ENCODE peak calls at places on chromosomes 7 and 10, in nine cellular contexts. O is cardiac muscle cell, W is heart right ventricle, E is thoracic aorta, H is breast epithelium, S is body of pancreas, D is neural progenitor cell, M is left ventricle myocardium inferior, N is SK-N-SH. Q is an unnamed sample. For H3K4me1 and H3K36me3, the result is how much of the 10 kb centered on the place peaks cover.

GRCh38 chr10:131808370-131808930 is 92.4 kb upstream of the PPP2R2D start:
- DNase-seq in O (no peak), W (no peak), E (no peak), H (no peak), S (no peak), D (no peak), M (no peak), N (no peak), Q (no peak)

GRCh38 chr7:92608380-92609322 is 18.5 kb upstream of the FAM133B start:
- DNase-seq in O (peak), W (no peak), E (no peak), H (peak), S (peak), D (peak), M (no peak), N (no peak), Q (no peak)

GRCh38 chr7:103718482-103719415 is 270.7 kb downstream of the RELN start:
- DNase-seq in O (no peak), W (no peak), E (no peak), H (no peak), S (no peak), D (no peak), M (no peak), N (no peak), Q (no peak)

GRCh38 chr7:69067397-69067796 is 530.9 kb upstream of the AUTS2 start:
- DNase-seq in O (peak), W (no peak), E (no peak), H (peak), S (peak), D (peak), M (no peak), N (no peak), Q (no peak)

GRCh38 chr7:28708458-28708951 is 249.6 kb downstream of the TRIL start:
- DNase-seq in O (peak), W (no peak), E (no peak), H (no peak), S (no peak), D (peak), M (no peak), N (no peak), Q (no peak)

GRCh38 chr7:129054438-129055293 is at the start of gene TNPO3:
- DNase-seq in O (peak), W (peak), E (peak), H (peak), S (peak), D (peak), M (peak), N (peak), Q (peak)

GRCh38 chr10:61992683-61993629 is 91.5 kb downstream of the ARID5B start:
- DNase-seq in O (no peak), W (peak), E (peak), H (no peak), S (no peak), D (no peak), M (peak), N (peak), Q (peak)

GRCh38 chr7:105402221-105403095 is 13.7 kb upstream of the SRPK2 start:
- DNase-seq in O (no peak), W (no peak), E (no peak), H (no peak), S (no peak), D (no peak), M (no peak), N (no peak), Q (no peak)

GRCh38 chr7:134059921-134060320 is 67.2 kb upstream of the LRGUK start:
- DNase-seq in O (no peak), W (no peak), E (no peak), H (no peak), S (no peak), D (no peak), M (no peak), N (no peak), Q (no peak)

GRCh38 chr7:116671681-116672595 is at the start of gene MET:
- DNase-seq in O (peak), W (peak), E (peak), H (peak), S (peak), D (peak), M (peak), N (peak), Q (no peak)

GRCh38 chr10:93615576-93615975 is 3.2 kb downstream of the PDE6C start:
- DNase-seq in O (no peak), W (no peak), E (no peak), H (no peak), S (no peak), D (no peak), M (no peak), N (no peak), Q (no peak)

GRCh38 chr7:95916573-95917371 is 144.4 kb downstream of the DYNC1I1 start:
- DNase-seq in O (peak), W (peak), E (peak), H (peak), S (peak), D (peak), M (peak), N (peak), Q (peak)

GRCh38 chr7:129066290-129067131 is 11.6 kb upstream of the TNPO3 start:
- DNase-seq in O (no peak), W (no peak), E (no peak), H (no peak), S (no peak), D (no peak), M (no peak), N (no peak), Q (no peak)

GRCh38 chr10:32197423-32197822 is 141.2 kb upstream of the KIF5B start:
- DNase-seq in O (no peak), W (no peak), E (no peak), H (no peak), S (no peak), D (no peak), M (no peak), N (no peak), Q (no peak)

GRCh38 chr10:6667150-6667549 is 87.1 kb upstream of the PRKCQ start:
- DNase-seq in O (no peak), W (no peak), E (no peak), H (no peak), S (no peak), D (no peak), M (no peak), N (no peak), Q (no peak)

GRCh38 chr10:118965096-118965495 is 64.4 kb upstream of the NANOS1 start:
- DNase-seq in O (no peak), W (no peak), E (no peak), H (no peak), S (no peak), D (no peak), M (no peak), N (no peak), Q (no peak)

GRCh38 chr10:13036841-13037240 is 35.3 kb upstream of the CCDC3 start:
- DNase-seq in O (no peak), W (no peak), E (no peak), H (no peak), S (no peak), D (no peak), M (no peak), N (no peak), Q (no peak)

GRCh38 chr10:132443605-132443997 is 46.6 kb downstream of the PWWP2B start:
- DNase-seq in O (no peak), W (no peak), E (no peak), H (no peak), S (no peak), D (no peak), M (no peak), N (peak), Q (peak)

GRCh38 chr10:69060127-69060798 is 27.6 kb upstream of the SRGN start:
- DNase-seq in O (no peak), W (no peak), E (no peak), H (no peak), S (no peak), D (no peak), M (no peak), N (no peak), Q (no peak)

GRCh38 chr10:14349081-14349480 is 18.4 kb upstream of the FRMD4A start:
- DNase-seq in O (no peak), W (no peak), E (no peak), H (no peak), S (no peak), D (no peak), M (no peak), N (no peak), Q (no peak)

GRCh38 chr7:46551603-46552002 is 630.5 kb upstream of the IGFBP3 start:
- DNase-seq in O (no peak), W (no peak), E (no peak), H (no peak), S (no peak), D (no peak), M (no peak), N (no peak), Q (no peak)

GRCh38 chr10:131177431-131178327 is 133.8 kb downstream of the TCERG1L start:
- DNase-seq in O (no peak), W (no peak), E (no peak), H (no peak), S (no peak), D (no peak), M (no peak), N (peak), Q (no peak)

GRCh38 chr7:144812379-144813283 is 23.2 kb downstream of the TPK1 start:
- DNase-seq in O (no peak), W (no peak), E (no peak), H (no peak), S (no peak), D (no peak), M (no peak), N (no peak), Q (peak)

GRCh38 chr7:128383781-128384180 is 22.3 kb upstream of the PRRT4 start:
- DNase-seq in O (no peak), W (no peak), E (no peak), H (peak), S (no peak), D (no peak), M (no peak), N (peak), Q (no peak)

GRCh38 chr10:387949-388660 is 252.8 kb downstream of the ZMYND11 start:
- DNase-seq in O (no peak), W (no peak), E (no peak), H (no peak), S (no peak), D (no peak), M (no peak), N (no peak), Q (no peak)

GRCh38 chr10:126640391-126640790 is 30.1 kb downstream of the C10orf90 start:
- DNase-seq in O (no peak), W (no peak), E (no peak), H (no peak), S (no peak), D (no peak), M (no peak), N (no peak), Q (no peak)

GRCh38 chr7:149827089-149827981 is 10.8 kb upstream of the ZNF862 start:
- DNase-seq in O (no peak), W (no peak), E (no peak), H (peak), S (no peak), D (no peak), M (peak), N (peak), Q (no peak)

GRCh38 chr7:26681819-26682418 is 182.5 kb downstream of the SKAP2 start:
- DNase-seq in O (peak), W (no peak), E (no peak), H (no peak), S (no peak), D (no peak), M (no peak), N (peak), Q (no peak)

GRCh38 chr10:132523561-132524442 is 13.8 kb upstream of the INPP5A start:
- DNase-seq in O (no peak), W (peak), E (peak), H (peak), S (peak), D (no peak), M (peak), N (peak), Q (no peak)

GRCh38 chr10:44983066-44983894 is 4.7 kb upstream of the DEPP1 start:
- DNase-seq in O (no peak), W (no peak), E (no peak), H (no peak), S (peak), D (no peak), M (no peak), N (no peak), Q (no peak)
- H3K27ac ChIP-seq in O (no peak), W (peak), E (peak), H (no peak), S (no peak), D (no peak), M (peak), N (no peak), Q (no peak)

DNA sequence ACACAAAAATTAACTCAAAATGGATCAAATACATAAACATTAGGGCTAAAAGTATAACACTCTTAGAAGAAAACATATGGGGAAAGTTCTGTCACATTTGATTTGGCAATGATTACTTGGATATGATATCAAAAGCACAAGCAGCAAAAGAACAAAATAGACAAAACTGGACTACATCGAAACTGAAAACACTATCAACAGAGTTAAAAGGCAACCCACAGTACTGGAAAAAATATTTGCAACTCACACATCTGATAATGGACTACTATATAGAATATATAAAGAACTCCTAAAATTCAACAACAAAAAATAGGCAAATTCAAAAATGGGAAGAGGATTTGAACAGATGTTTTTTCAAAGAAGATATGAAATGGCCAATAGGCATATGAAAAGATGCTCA is 51.0 kb downstream of the COA1 start:
- DNase-seq in O (no peak), W (no peak), E (no peak), H (no peak), S (no peak), D (no peak), M (no peak), N (no peak), Q (no peak)
- H3K4me1 ChIP-seq in O (under half), W (under half), E (half or more), H (under half), S (under half), D (under half), M (half or more), N (under half), Q (under half)

GRCh38 chr10:73388228-73388627 is 25.6 kb downstream of the ANXA7 start:
- DNase-seq in O (no peak), W (no peak), E (no peak), H (no peak), S (no peak), D (no peak), M (no peak), N (no peak), Q (no peak)

DNA sequence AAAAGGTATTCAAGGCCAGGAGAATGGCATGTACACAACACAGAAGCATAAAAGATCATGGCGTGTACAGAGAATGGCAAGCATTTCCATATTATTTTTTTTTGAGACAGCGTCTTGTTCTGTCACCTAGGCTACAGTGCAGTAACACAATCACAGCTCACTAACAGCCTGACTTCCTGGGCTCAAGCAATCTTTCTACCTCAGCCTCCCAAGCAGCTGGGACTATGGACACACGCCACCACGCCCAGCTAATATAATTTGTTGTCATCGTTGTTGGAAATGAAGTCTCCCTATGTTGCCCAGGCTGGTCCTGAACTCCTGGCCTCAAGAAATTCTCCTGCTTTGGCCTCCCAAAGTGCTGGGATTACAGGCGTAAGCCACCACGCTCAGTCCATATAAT is 27.3 kb downstream of the ANXA7 start:
- DNase-seq in O (no peak), W (no peak), E (no peak), H (no peak), S (no peak), D (no peak), M (no peak), N (no peak), Q (no peak)
- H3K36me3 ChIP-seq in O (under half), W (under half), E (half or more), H (under half), S (under half), D (under half), M (half or more), N (under half), Q (half or more)

DNA sequence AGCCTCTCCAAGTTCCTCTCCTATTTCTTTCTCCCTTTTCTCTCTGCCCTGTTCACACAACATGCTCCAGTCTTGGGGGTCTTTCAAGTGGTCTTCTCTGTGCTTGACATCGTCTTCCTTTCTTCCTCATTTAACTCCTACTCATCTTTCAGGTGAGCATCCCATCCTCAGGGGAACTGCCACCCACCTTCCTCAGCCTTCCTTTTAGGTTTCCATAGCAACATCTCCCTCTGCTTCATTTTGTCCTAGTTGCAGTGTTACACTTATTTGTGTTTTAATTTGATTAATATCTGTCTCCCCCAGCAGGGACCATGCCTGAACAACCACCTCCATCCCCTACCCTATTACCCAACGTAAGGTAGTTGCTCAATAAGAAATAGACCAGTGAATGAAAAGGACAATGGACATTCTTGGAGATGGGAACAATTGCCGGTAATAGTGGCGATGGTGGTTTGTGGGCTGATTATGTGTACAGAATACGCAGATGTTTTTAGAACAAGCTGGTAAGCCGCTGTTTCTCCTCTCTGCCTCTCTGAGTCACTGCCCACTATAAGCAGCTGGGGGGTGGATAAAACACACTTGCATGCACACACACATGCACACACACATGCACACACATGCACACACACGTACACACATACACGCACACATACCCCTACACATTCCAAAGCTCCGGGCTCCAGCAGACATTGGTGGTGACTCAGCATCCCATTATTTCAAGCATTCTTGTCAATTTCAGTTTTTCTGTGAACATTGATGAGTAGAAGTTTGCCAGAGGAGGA is 251.6 kb downstream of the GATA3 start:
- DNase-seq in O (no peak), W (no peak), E (no peak), H (no peak), S (no peak), D (no peak), M (no peak), N (no peak), Q (no peak)
- H3K27ac ChIP-seq in O (no peak), W (no peak), E (no peak), H (no peak), S (no peak), D (no peak), M (no peak), N (no peak), Q (no peak)

GRCh38 chr10:124696446-124697392 is 47.5 kb downstream of the FAM53B start:
- DNase-seq in O (no peak), W (no peak), E (no peak), H (no peak), S (no peak), D (no peak), M (no peak), N (no peak), Q (no peak)
- H3K4me1 ChIP-seq in O (under half), W (half or more), E (under half), H (under half), S (under half), D (under half), M (half or more), N (under half), Q (half or more)

GRCh38 chr7:70791341-70791740 is 340.6 kb upstream of the GALNT17 start:
- DNase-seq in O (no peak), W (no peak), E (no peak), H (no peak), S (no peak), D (no peak), M (no peak), N (no peak), Q (no peak)
- H3K36me3 ChIP-seq in O (half or more), W (under half), E (under half), H (under half), S (under half), D (under half), M (under half), N (half or more), Q (under half)

GRCh38 chr7:14871880-14872279 is 30.7 kb downstream of the DGKB start:
- DNase-seq in O (no peak), W (no peak), E (no peak), H (no peak), S (no peak), D (no peak), M (no peak), N (no peak), Q (no peak)

GRCh38 chr7:14870394-14870793 is 32.2 kb downstream of the DGKB start:
- DNase-seq in O (no peak), W (no peak), E (no peak), H (no peak), S (no peak), D (no peak), M (no peak), N (no peak), Q (no peak)

GRCh38 chr7:14876194-14876593 is 26.4 kb downstream of the DGKB start:
- DNase-seq in O (no peak), W (no peak), E (no peak), H (no peak), S (no peak), D (no peak), M (no peak), N (no peak), Q (no peak)
- H3K27ac ChIP-seq in O (no peak), W (no peak), E (no peak), H (no peak), S (no peak), D (no peak), M (no peak), N (no peak), Q (no peak)

DNA sequence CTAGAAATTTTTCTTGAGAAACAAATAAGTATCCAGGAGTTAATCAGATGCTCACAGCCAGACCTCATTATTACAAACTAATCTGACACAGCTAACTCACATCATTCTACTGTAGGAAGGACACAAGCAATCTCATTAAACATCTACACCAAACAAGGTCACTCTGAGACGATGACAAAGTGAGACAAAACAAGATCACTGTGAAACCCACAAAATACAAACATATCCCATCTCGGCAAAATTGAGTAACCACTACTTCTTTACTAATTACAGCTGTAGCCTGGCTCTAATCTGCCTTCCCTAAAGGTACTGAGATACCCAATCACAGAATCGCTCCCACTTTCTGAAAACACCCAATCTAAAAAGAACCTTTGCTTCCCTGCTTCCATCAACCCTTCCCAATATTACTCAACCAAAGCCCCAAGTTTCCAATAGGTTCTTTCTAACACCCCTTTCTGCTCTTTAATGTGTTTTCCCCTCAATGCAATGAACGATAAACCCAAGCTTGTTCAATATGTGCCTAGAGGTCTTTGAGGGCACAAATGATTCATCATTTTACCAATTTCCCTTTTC is 26.9 kb downstream of the CCDC6 start:
- DNase-seq in O (no peak), W (no peak), E (no peak), H (no peak), S (no peak), D (no peak), M (no peak), N (no peak), Q (no peak)
- H3K4me1 ChIP-seq in O (under half), W (under half), E (half or more), H (under half), S (half or more), D (under half), M (under half), N (under half), Q (under half)